ENCODE peak calls at places on chromosomes 7 and 10, in nine cellular contexts. Q is stomach, V is right atrium auricular region, Z is neural progenitor cell, A is glutamatergic neuron, H is right lobe of liver, U is astrocyte of the spinal cord, F is epithelial cell of esophagus, J is neural crest cell. S is an unnamed sample.

GRCh38 chr7:90869335-90869734 is 273.2 kb downstream of the CDK14 start:
- DNase-seq in Q (no peak), V (no peak), Z (no peak), A (no peak), H (no peak), U (no peak), F (no peak), J (no peak), S (no peak)

GRCh38 chr7:156156734-156157408 is 344.6 kb upstream of the SHH start:
- DNase-seq in Q (peak), V (peak), Z (peak), A (peak), H (no peak), U (peak), F (peak), J (peak), S (no peak)

GRCh38 chr10:122725768-122726167 is 26.1 kb upstream of the C10orf120 start:
- DNase-seq in Q (no peak), V (no peak), Z (no peak), A (no peak), H (no peak), U (no peak), F (peak), J (no peak), S (no peak)

GRCh38 chr10:123972481-123973401 is 81.1 kb upstream of the CPXM2 start:
- DNase-seq in Q (no peak), V (no peak), Z (peak), A (peak), H (no peak), U (no peak), F (no peak), J (peak), S (no peak)

GRCh38 chr7:28347964-28348363 is 64.4 kb upstream of the CREB5 start:
- DNase-seq in Q (no peak), V (no peak), Z (no peak), A (no peak), H (no peak), U (no peak), F (no peak), J (no peak), S (no peak)

GRCh38 chr10:11533328-11533781 is 78.1 kb downstream of the USP6NL start:
- DNase-seq in Q (no peak), V (no peak), Z (peak), A (no peak), H (no peak), U (no peak), F (peak), J (no peak), S (no peak)

GRCh38 chr7:137928626-137929025 is 73.3 kb downstream of the CREB3L2 start:
- DNase-seq in Q (no peak), V (no peak), Z (no peak), A (no peak), H (no peak), U (no peak), F (no peak), J (no peak), S (no peak)

GRCh38 chr10:114043532-114044250 is at the start of gene ADRB1:
- DNase-seq in Q (peak), V (peak), Z (peak), A (peak), H (peak), U (peak), F (peak), J (peak), S (peak)

GRCh38 chr7:118076564-118076963 is 107.4 kb upstream of the LSM8 start:
- DNase-seq in Q (no peak), V (no peak), Z (no peak), A (no peak), H (no peak), U (no peak), F (peak), J (no peak), S (no peak)

GRCh38 chr10:33237736-33238624 is 96.5 kb downstream of the NRP1 start:
- DNase-seq in Q (no peak), V (no peak), Z (no peak), A (no peak), H (no peak), U (peak), F (peak), J (no peak), S (no peak)

GRCh38 chr7:75968561-75969001 is 25.8 kb downstream of the TMEM120A start:
- DNase-seq in Q (no peak), V (no peak), Z (no peak), A (no peak), H (peak), U (no peak), F (no peak), J (no peak), S (no peak)

GRCh38 chr7:123824754-123825067 is 20.3 kb upstream of the HYAL4 start:
- DNase-seq in Q (no peak), V (no peak), Z (no peak), A (no peak), H (no peak), U (no peak), F (peak), J (no peak), S (no peak)

GRCh38 chr7:16359201-16359600 is 62.1 kb downstream of the CRPPA start:
- DNase-seq in Q (no peak), V (no peak), Z (no peak), A (no peak), H (no peak), U (no peak), F (no peak), J (no peak), S (no peak)

GRCh38 chr7:16129431-16130126 is 291.8 kb downstream of the CRPPA start:
- DNase-seq in Q (no peak), V (no peak), Z (no peak), A (no peak), H (no peak), U (peak), F (peak), J (no peak), S (no peak)

GRCh38 chr10:122558452-122558851 is 2.1 kb upstream of the DMBT1 start:
- DNase-seq in Q (no peak), V (no peak), Z (no peak), A (no peak), H (no peak), U (no peak), F (peak), J (no peak), S (no peak)

GRCh38 chr10:25176421-25176968 is 1.7 kb downstream of the GPR158 start:
- DNase-seq in Q (no peak), V (no peak), Z (peak), A (peak), H (no peak), U (no peak), F (no peak), J (peak), S (no peak)

GRCh38 chr7:30893357-30893756 is 18.3 kb upstream of the AQP1 start:
- DNase-seq in Q (no peak), V (no peak), Z (no peak), A (no peak), H (peak), U (peak), F (no peak), J (no peak), S (no peak)

GRCh38 chr7:51025668-51026067 is 243.0 kb upstream of the GRB10 start:
- DNase-seq in Q (no peak), V (peak), Z (no peak), A (no peak), H (no peak), U (no peak), F (no peak), J (no peak), S (no peak)

GRCh38 chr10:124093076-124093773 is at the start of gene CHST15:
- DNase-seq in Q (peak), V (peak), Z (peak), A (peak), H (peak), U (peak), F (peak), J (peak), S (peak)

GRCh38 chr7:39592586-39592985 is 26.4 kb downstream of the YAE1 start:
- DNase-seq in Q (no peak), V (no peak), Z (no peak), A (no peak), H (no peak), U (peak), F (peak), J (no peak), S (no peak)

GRCh38 chr7:98930464-98930863 is 52.1 kb downstream of the TRRAP start:
- DNase-seq in Q (no peak), V (no peak), Z (no peak), A (no peak), H (no peak), U (no peak), F (no peak), J (no peak), S (no peak)

GRCh38 chr7:19916011-19916410 is 142.6 kb upstream of the TMEM196 start:
- DNase-seq in Q (no peak), V (no peak), Z (no peak), A (no peak), H (no peak), U (no peak), F (peak), J (no peak), S (no peak)

GRCh38 chr7:80711521-80711920 is 73.1 kb downstream of the CD36 start:
- DNase-seq in Q (no peak), V (no peak), Z (no peak), A (no peak), H (no peak), U (peak), F (peak), J (no peak), S (peak)

GRCh38 chr7:128833148-128833938 is 3.1 kb downstream of the FLNC start:
- DNase-seq in Q (no peak), V (peak), Z (peak), A (peak), H (no peak), U (peak), F (peak), J (no peak), S (no peak)

GRCh38 chr10:124025638-124026336 is 67.6 kb downstream of the CHST15 start:
- DNase-seq in Q (peak), V (no peak), Z (peak), A (no peak), H (peak), U (peak), F (no peak), J (no peak), S (peak)

GRCh38 chr10:78972160-78972946 is 96.4 kb upstream of the ZMIZ1 start:
- DNase-seq in Q (peak), V (peak), Z (peak), A (peak), H (peak), U (peak), F (no peak), J (peak), S (peak)

GRCh38 chr10:52040486-52040885 is 273.6 kb upstream of the DKK1 start:
- DNase-seq in Q (no peak), V (no peak), Z (no peak), A (no peak), H (no peak), U (no peak), F (no peak), J (no peak), S (no peak)

GRCh38 chr10:21989453-21990154 is 13.9 kb downstream of the DNAJC1 start:
- DNase-seq in Q (peak), V (peak), Z (peak), A (peak), H (no peak), U (peak), F (peak), J (peak), S (no peak)

GRCh38 chr10:61779276-61779675 is 116.5 kb downstream of the CABCOCO1 start:
- DNase-seq in Q (no peak), V (no peak), Z (no peak), A (no peak), H (no peak), U (no peak), F (no peak), J (no peak), S (no peak)

GRCh38 chr10:110190170-110190569 is 17.2 kb upstream of the MXI1 start:
- DNase-seq in Q (no peak), V (peak), Z (no peak), A (no peak), H (no peak), U (no peak), F (peak), J (no peak), S (no peak)

DNA sequence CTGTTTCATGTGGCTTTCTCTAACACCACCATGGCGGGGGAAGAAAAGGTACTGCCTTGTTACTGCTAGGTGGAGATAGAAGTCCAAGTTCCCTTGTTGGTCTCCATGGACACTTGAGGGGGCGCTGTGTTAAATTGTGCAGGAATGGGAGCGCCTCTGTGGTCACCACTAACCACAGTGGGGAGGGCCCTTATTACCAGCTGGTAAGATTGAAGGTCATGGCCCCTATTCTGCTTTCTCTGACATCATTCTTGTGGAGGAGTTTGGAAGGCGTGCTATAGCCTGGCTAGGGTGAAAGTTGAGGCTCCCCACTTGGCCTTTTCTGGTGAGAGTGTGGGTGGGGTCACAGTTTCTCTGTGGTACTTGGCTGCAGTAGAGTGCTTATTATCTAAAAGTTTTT is 14.9 kb upstream of the MXI1 start:
- DNase-seq in Q (no peak), V (peak), Z (no peak), A (no peak), H (no peak), U (no peak), F (no peak), J (no peak), S (no peak)
- TF ChIP-seq CTCF in Q (no peak), V (peak), Z (no peak), A (no peak), H (no peak), U (no peak), F (no peak), J (no peak), S (no peak)

DNA sequence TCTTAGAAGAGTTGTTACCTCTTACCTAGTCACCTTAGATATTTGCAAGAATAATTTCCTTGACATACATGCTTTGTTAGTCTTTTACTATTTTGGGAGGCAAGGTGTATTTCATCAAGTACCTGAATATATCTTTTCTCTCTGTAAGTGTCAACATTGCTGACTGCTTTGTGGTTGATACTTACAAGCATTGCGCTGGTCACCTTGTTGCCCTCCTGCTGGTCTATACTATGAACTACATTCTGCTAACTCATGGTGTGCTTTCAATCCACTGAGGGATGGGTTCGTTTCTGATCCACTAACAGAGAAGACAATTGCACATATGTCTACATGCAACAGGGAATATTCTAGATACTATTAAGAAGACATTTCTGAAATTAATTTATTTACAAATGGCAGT is 837.8 kb upstream of the COBL start:
- DNase-seq in Q (no peak), V (no peak), Z (no peak), A (no peak), H (no peak), U (no peak), F (no peak), J (no peak), S (no peak)
- TF ChIP-seq CTCF in Q (no peak), V (no peak), Z (peak), A (peak), H (no peak), U (no peak), F (peak), J (peak), S (no peak)

DNA sequence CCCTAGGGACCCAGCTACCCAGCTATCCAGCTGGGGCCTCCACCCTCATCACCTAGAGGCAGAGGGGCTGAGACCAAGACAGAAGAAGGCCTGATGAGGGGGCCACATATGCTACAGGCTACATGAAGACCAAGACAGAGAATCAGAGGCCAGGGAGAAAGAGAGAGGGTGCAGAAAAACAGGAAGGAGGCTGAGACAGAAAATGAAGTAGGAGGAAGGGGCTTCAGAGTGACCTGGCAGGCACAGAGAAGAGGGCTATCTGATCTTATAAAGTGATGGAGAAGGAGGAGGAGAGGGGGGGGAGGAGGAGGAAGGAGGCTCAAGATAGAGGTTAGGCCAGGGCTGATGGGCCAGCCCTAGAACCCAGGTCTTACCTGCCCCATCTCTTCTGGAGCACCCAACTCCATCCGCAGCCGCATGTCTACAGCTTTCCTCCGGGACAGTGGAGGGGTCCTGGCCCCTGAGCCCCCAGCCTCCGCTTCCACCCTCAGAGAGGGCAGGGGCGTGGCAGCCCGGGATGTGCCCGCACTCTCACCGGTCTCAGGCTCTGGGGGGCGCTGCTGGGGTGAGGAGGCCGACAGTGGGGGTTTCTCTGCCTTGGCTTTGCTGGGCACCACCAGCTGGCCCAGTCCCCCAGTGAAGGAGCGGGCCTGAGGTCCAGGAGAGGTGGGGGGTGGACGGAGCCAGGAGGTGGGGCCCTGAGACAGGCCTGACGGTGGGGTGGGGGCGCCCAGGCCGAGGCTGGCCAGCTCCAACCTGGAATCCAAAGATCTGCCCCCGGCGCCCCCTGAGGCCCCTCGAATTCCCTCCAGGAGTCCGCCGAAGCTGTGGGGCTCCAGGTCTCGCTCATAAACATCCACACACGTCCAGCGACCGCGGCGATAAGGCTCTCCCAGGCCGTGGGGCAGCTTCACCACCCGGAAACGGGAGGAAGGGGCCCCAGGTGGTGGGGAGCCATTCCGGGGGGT is 1.8 kb downstream of the TSC22D4 start:
- DNase-seq in Q (no peak), V (no peak), Z (no peak), A (peak), H (no peak), U (no peak), F (peak), J (no peak), S (no peak)
- TF ChIP-seq CTCF in Q (no peak), V (peak), Z (peak), A (no peak), H (no peak), U (peak), F (peak), J (no peak), S (peak)

DNA sequence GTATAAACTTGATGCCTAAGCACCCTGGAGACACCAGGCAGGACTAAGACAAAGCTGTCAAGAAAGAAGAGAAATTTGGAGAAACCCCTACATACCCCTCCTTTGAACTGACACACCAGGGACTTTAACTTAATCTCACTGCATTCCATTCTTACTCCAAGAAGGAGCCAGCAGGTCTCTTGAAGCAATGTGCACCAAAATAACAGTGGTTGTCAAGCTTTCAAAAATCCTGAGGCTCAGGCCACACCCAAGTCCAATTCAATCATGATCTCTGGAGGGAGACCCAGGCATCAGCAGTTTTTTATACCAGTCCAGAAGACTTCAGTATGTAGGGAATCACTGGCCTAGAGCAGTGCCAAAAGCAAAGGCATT is 6.8 kb downstream of the SLC25A13 start:
- DNase-seq in Q (no peak), V (no peak), Z (no peak), A (no peak), H (no peak), U (no peak), F (no peak), J (no peak), S (no peak)
- TF ChIP-seq CTCF in Q (no peak), V (no peak), Z (no peak), A (no peak), H (no peak), U (no peak), F (no peak), J (no peak), S (no peak)

DNA sequence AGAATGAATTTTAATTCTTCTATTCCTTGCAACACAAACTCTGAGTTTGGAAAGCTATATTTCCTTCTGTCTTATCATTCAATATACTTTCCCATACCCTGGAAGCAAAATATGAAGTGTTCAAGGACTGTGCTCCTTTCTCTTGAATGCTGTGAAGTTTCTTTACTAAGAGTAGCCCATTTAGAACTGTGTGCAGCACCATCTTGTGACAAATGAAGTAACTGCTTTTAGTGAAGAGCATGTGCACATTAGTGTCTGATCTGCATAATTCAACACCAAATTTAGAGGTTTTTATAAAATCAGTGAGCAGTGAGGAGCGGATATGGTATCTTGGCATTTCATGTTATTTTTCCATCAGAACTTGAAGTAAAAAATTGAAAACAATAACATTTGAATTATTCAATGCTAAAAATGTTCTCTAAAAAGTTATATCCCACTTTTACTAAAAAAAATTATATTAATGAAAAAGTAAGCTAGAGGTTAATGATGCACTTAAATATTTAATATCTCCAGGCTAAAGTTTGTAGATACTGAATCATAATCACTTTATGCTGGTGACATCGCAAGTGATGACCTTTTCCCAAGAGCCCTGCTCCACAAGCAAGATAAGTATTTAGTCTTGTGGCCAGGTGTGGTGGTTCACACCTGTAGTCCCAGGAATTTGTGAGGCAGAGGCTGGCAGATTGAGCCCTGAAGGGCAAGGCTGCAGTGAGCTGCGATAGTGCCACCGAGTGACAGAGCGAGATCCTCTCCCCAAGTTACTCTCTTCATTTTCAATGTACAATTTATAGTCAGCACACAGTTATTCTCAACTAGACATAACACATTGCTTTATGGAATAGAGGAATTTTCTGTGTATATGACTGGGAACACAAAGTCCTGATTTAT is 108.8 kb upstream of the PCLO start:
- DNase-seq in Q (no peak), V (no peak), Z (peak), A (no peak), H (no peak), U (peak), F (peak), J (no peak), S (no peak)
- TF ChIP-seq CTCF in Q (no peak), V (peak), Z (peak), A (no peak), H (no peak), U (peak), F (peak), J (peak), S (no peak)

GRCh38 chr7:54690059-54690443 is 69.0 kb downstream of the SEC61G start:
- DNase-seq in Q (no peak), V (no peak), Z (no peak), A (no peak), H (no peak), U (no peak), F (no peak), J (no peak), S (no peak)
- TF ChIP-seq CTCF in Q (no peak), V (no peak), Z (no peak), A (no peak), H (no peak), U (no peak), F (no peak), J (no peak), S (no peak)

S was measured in CD14-positive monocyte.